ENCODE peak calls at places on chromosomes 4 and X, in seven cellular contexts. G is stomach, E is heart left ventricle, K is B cell, B is NCI-H748 treated with DMSO at 0.1 percent for 48 hours, L is aorta, I is AG10803. R is an unnamed sample.
A peak's percentile ranks its signal among the peaks of the same experiment; 100 is the strongest.

GRCh38 chrX:28312965-28313364 is 274.3 kb upstream of the IL1RAPL1 start:
- DNase-seq in G (no peak), E (no peak), K (no peak), B (no peak), L (no peak), I (no peak), R (no peak)

GRCh38 chr4:76504613-76505465 is 69.8 kb downstream of the SHROOM3 start:
- DNase-seq in G (no peak), E (no peak), K (peak; percentile 62), B (peak; percentile 7), L (no peak), I (peak; percentile 60), R (peak; percentile 20)

GRCh38 chr4:23368081-23368697 is 521.7 kb downstream of the PPARGC1A start:
- DNase-seq in G (peak; percentile 33), E (no peak), K (no peak), B (no peak), L (no peak), I (no peak), R (peak; percentile 48)

GRCh38 chr4:32986236-32986635 is 2266.1 kb downstream of the PCDH7 start:
- DNase-seq in G (no peak), E (no peak), K (no peak), B (no peak), L (no peak), I (no peak), R (no peak)

GRCh38 chrX:154348646-154349358 is 25.6 kb downstream of the FLNA start:
- DNase-seq in G (no peak), E (no peak), K (no peak), B (no peak), L (peak; percentile 51), I (no peak), R (no peak)

GRCh38 chrX:27680726-27681125 is 90.6 kb downstream of the DCAF8L2 start:
- DNase-seq in G (no peak), E (no peak), K (no peak), B (no peak), L (no peak), I (no peak), R (no peak)

GRCh38 chrX:94662665-94663064 is 988.7 kb downstream of the FAM133A start:
- DNase-seq in G (no peak), E (no peak), K (no peak), B (no peak), L (no peak), I (no peak), R (no peak)

GRCh38 chr4:141047228-141047884 is 85.9 kb downstream of the RNF150 start:
- DNase-seq in G (no peak), E (no peak), K (no peak), B (no peak), L (no peak), I (peak; percentile 67), R (no peak)

GRCh38 chrX:103779156-103779555 is 2.5 kb downstream of the PLP1 start:
- DNase-seq in G (no peak), E (no peak), K (no peak), B (peak; percentile 32), L (no peak), I (no peak), R (no peak)

GRCh38 chr4:137519406-137519805 is 12.9 kb downstream of the PCDH18 start:
- DNase-seq in G (no peak), E (no peak), K (no peak), B (no peak), L (peak; percentile 35), I (peak; percentile 65), R (no peak)

GRCh38 chr4:39850727-39851126 is 127.0 kb downstream of the PDS5A start:
- DNase-seq in G (no peak), E (no peak), K (no peak), B (no peak), L (no peak), I (no peak), R (no peak)

GRCh38 chr4:24181005-24181404 is 291.2 kb upstream of the PPARGC1A start:
- DNase-seq in G (no peak), E (no peak), K (no peak), B (no peak), L (no peak), I (no peak), R (no peak)

GRCh38 chr4:83112678-83113428 is 1.7 kb downstream of the PLAC8 start:
- DNase-seq in G (no peak), E (no peak), K (no peak), B (no peak), L (no peak), I (peak; percentile 52), R (no peak)

GRCh38 chr4:137367608-137368007 is 164.7 kb downstream of the PCDH18 start:
- DNase-seq in G (no peak), E (no peak), K (no peak), B (no peak), L (no peak), I (peak; percentile 92), R (no peak)

GRCh38 chr4:80492761-80493160 is 157.2 kb downstream of the CFAP299 start:
- DNase-seq in G (peak; percentile 37), E (no peak), K (peak; percentile 11), B (no peak), L (no peak), I (no peak), R (peak; percentile 25)

GRCh38 chrX:1734806-1735205 is 119.9 kb downstream of the ASMT start:
- DNase-seq in G (no peak), E (no peak), K (no peak), B (no peak), L (no peak), I (no peak), R (no peak)

GRCh38 chr4:69032847-69033638 is 63.2 kb upstream of the UGT2B7 start:
- DNase-seq in G (no peak), E (no peak), K (no peak), B (no peak), L (no peak), I (no peak), R (no peak)

GRCh38 chr4:140150636-140150885 is 3.4 kb downstream of the MAML3 start:
- DNase-seq in G (peak; percentile 82), E (no peak), K (no peak), B (peak; percentile 57), L (peak; percentile 93), I (no peak), R (peak; percentile 73)